ENCODE peak calls at places on chromosomes 2 and 18, in four cellular contexts. One of them, this sample, is unnamed.

GRCh38 chr2:42327125-42327524 is 33.9 kb downstream of the COX7A2L start:
- DNase-seq in HS-5: no peak
- DNase-seq in AG10803: no peak
- DNase-seq in lower leg skin: no peak
- DNase-seq in this sample: no peak

GRCh38 chr18:32576296-32576916 is 105.7 kb upstream of the GAREM1 start:
- DNase-seq in HS-5: no peak
- DNase-seq in lower leg skin: no peak
- DNase-seq in AG10803: no peak
- DNase-seq in this sample: no peak

GRCh38 chr2:19026156-19026660 is 332.2 kb downstream of the OSR1 start:
- DNase-seq in HS-5: no peak
- DNase-seq in AG10803: no peak
- DNase-seq in lower leg skin: no peak
- DNase-seq in this sample: no peak

GRCh38 chr2:233089851-233090250 is 29.7 kb downstream of the INPP5D start:
- DNase-seq in HS-5: no peak
- DNase-seq in AG10803: no peak
- DNase-seq in lower leg skin: no peak
- DNase-seq in this sample: no peak

GRCh38 chr2:194104687-194105086 is 1552.3 kb upstream of the SLC39A10 start:
- DNase-seq in HS-5: no peak
- DNase-seq in lower leg skin: no peak
- DNase-seq in AG10803: no peak
- DNase-seq in this sample: no peak

GRCh38 chr2:97752342-97753334 is 39.3 kb downstream of the ZAP70 start:
- DNase-seq in HS-5: peak
- DNase-seq in AG10803: no peak
- DNase-seq in lower leg skin: no peak
- DNase-seq in this sample: no peak

GRCh38 chr2:211941359-211941758 is 597.2 kb downstream of the ERBB4 start:
- DNase-seq in lower leg skin: no peak
- DNase-seq in HS-5: no peak
- DNase-seq in AG10803: no peak
- DNase-seq in this sample: no peak

GRCh38 chr2:74457129-74457548 is 1.1 kb upstream of the WBP1 start:
- DNase-seq in lower leg skin: no peak
- DNase-seq in AG10803: no peak
- DNase-seq in HS-5: no peak
- DNase-seq in this sample: no peak

GRCh38 chr2:67576991-67577390 is 179.9 kb downstream of the ETAA1 start:
- DNase-seq in HS-5: no peak
- DNase-seq in lower leg skin: no peak
- DNase-seq in AG10803: no peak
- DNase-seq in this sample: no peak

GRCh38 chr2:45778720-45779171 is 127.3 kb downstream of the PRKCE start:
- DNase-seq in HS-5: no peak
- DNase-seq in AG10803: peak
- DNase-seq in lower leg skin: peak
- DNase-seq in this sample: peak

GRCh38 chr18:38909972-38910371 is 1344.4 kb upstream of the CELF4 start:
- DNase-seq in lower leg skin: no peak
- DNase-seq in HS-5: no peak
- DNase-seq in AG10803: no peak
- DNase-seq in this sample: no peak

GRCh38 chr18:54888933-54889332 is 60.7 kb downstream of the RAB27B start:
- DNase-seq in lower leg skin: no peak
- DNase-seq in AG10803: peak
- DNase-seq in HS-5: peak
- DNase-seq in this sample: no peak

GRCh38 chr2:96091711-96092579 is 24.4 kb downstream of the ADRA2B start:
- DNase-seq in AG10803: no peak
- DNase-seq in HS-5: no peak
- DNase-seq in lower leg skin: peak
- DNase-seq in this sample: no peak

GRCh38 chr18:31070206-31070605 is 27.7 kb upstream of the DSC3 start:
- DNase-seq in HS-5: peak
- DNase-seq in lower leg skin: no peak
- DNase-seq in AG10803: no peak
- DNase-seq in this sample: no peak

GRCh38 chr18:55494899-55495298 is 93.1 kb downstream of the TCF4 start:
- DNase-seq in lower leg skin: no peak
- DNase-seq in AG10803: no peak
- DNase-seq in HS-5: no peak
- DNase-seq in this sample: no peak

GRCh38 chr2:84160461-84160860 is 298.6 kb downstream of the SUCLG1 start:
- DNase-seq in lower leg skin: no peak
- DNase-seq in AG10803: no peak
- DNase-seq in HS-5: no peak
- DNase-seq in this sample: no peak

GRCh38 chr2:120238728-120239487 is 13.7 kb upstream of the RALB start:
- DNase-seq in HS-5: peak
- DNase-seq in lower leg skin: no peak
- DNase-seq in AG10803: peak
- DNase-seq in this sample: no peak

GRCh38 chr2:121506621-121507020 is 24.1 kb upstream of the RNU4ATAC start:
- DNase-seq in lower leg skin: no peak
- DNase-seq in HS-5: no peak
- DNase-seq in AG10803: no peak
- DNase-seq in this sample: no peak

GRCh38 chr2:176128172-176129012 is 1.1 kb upstream of the HOXD8 start:
- DNase-seq in lower leg skin: no peak
- DNase-seq in AG10803: peak
- DNase-seq in HS-5: no peak
- DNase-seq in this sample: no peak

GRCh38 chr2:224023188-224023587 is 15.9 kb downstream of the SERPINE2 start:
- DNase-seq in lower leg skin: no peak
- DNase-seq in AG10803: peak
- DNase-seq in HS-5: no peak
- DNase-seq in this sample: no peak